ENCODE peak calls at places on chromosomes 4 and X, in eight cellular contexts. J, E, T, G, H, S, Y and W are unnamed samples.

GRCh38 chr4:42306221-42307109 is 90.8 kb upstream of the SHISA3 start:
- DNase-seq in Y (peak; percentile 59), S (peak; percentile 48), E (no peak), T (no peak), G (peak; percentile 66), H (no peak), J (no peak), W (peak; percentile 67)

GRCh38 chrX:40058719-40059118 is 39.0 kb downstream of the BCOR start:
- DNase-seq in H (no peak), T (no peak), E (no peak), S (no peak), J (peak; percentile 55), G (no peak), Y (no peak), W (no peak)

GRCh38 chr4:113815826-113816225 is 54.3 kb upstream of the CAMK2D start:
- DNase-seq in S (no peak), Y (no peak), G (no peak), T (no peak), H (no peak), J (no peak), E (no peak), W (no peak)

GRCh38 chrX:133185119-133185518 is 33.0 kb downstream of the TFDP3 start:
- DNase-seq in J (peak; percentile 32), T (no peak), G (no peak), S (no peak), Y (no peak), H (no peak), E (no peak), W (no peak)

GRCh38 chrX:10444204-10444603 is 176.2 kb downstream of the MID1 start:
- DNase-seq in T (no peak), J (no peak), S (peak; percentile 18), G (no peak), Y (no peak), H (no peak), E (no peak), W (no peak)

GRCh38 chr4:7429601-7430078 is 5.1 kb downstream of the PSAPL1 start:
- DNase-seq in T (no peak), E (no peak), Y (peak; percentile 54), S (no peak), H (no peak), G (no peak), J (no peak), W (no peak)

GRCh38 chrX:11190745-11191510 is 79.8 kb downstream of the HCCS start:
- DNase-seq in G (no peak), S (no peak), H (no peak), J (peak; percentile 16), E (no peak), Y (no peak), T (no peak), W (no peak)

GRCh38 chr4:6634746-6635145 is 5.7 kb upstream of the MRFAP1 start:
- DNase-seq in H (no peak), S (no peak), T (no peak), J (no peak), Y (no peak), G (no peak), E (no peak), W (no peak)

GRCh38 chrX:154013614-154014360 is 5.9 kb downstream of the IRAK1 start:
- DNase-seq in E (peak; percentile 52), G (peak; percentile 71), T (peak; percentile 60), H (peak; percentile 55), S (peak; percentile 38), J (peak; percentile 56), Y (peak; percentile 81), W (peak; percentile 62)

GRCh38 chr4:43855283-43855682 is 593.3 kb downstream of the KCTD8 start:
- DNase-seq in S (no peak), J (no peak), E (no peak), Y (no peak), T (no peak), H (no peak), G (no peak), W (no peak)

GRCh38 chrX:153685751-153686676 is 1.7 kb upstream of the SLC6A8 start:
- DNase-seq in T (no peak), S (no peak), Y (no peak), J (no peak), H (no peak), E (no peak), G (peak; percentile 53), W (no peak)

GRCh38 chr4:186726440-186727148 is 2.9 kb upstream of the FAT1 start:
- DNase-seq in S (peak; percentile 61), Y (peak; percentile 83), E (no peak), T (peak; percentile 89), H (peak; percentile 79), J (peak; percentile 93), G (peak; percentile 70), W (peak; percentile 74)

GRCh38 chr4:211033-211511 is 86.8 kb downstream of the ZNF718 start:
- DNase-seq in S (no peak), Y (no peak), E (peak; percentile 31), G (no peak), H (no peak), J (no peak), T (no peak), W (no peak)

GRCh38 chrX:120647127-120647526 is 17.3 kb upstream of the C1GALT1C1 start:
- DNase-seq in T (no peak), H (no peak), S (no peak), E (no peak), J (no peak), G (no peak), Y (no peak), W (no peak)

GRCh38 chrX:119654112-119654531 is 38.8 kb downstream of the SEPTIN6 start:
- DNase-seq in T (peak; percentile 34), Y (no peak), G (peak; percentile 65), S (peak; percentile 87), H (no peak), J (peak; percentile 62), E (no peak), W (no peak)

GRCh38 chr4:139560396-139561084 is 4.5 kb upstream of the SETD7 start:
- DNase-seq in G (no peak), E (peak; percentile 86), H (peak; percentile 26), Y (no peak), T (peak; percentile 40), J (no peak), S (no peak), W (no peak)

GRCh38 chrX:53594354-53594753 is 92.2 kb downstream of the HUWE1 start:
- DNase-seq in G (no peak), E (no peak), H (no peak), S (peak; percentile 10), Y (no peak), J (no peak), T (no peak), W (no peak)

GRCh38 chr4:127781303-127782024 is 658 bp upstream of the HSPA4L start:
- DNase-seq in Y (peak; percentile 87), H (no peak), G (peak; percentile 70), E (no peak), J (peak; percentile 72), T (no peak), S (peak; percentile 32), W (peak; percentile 66)

GRCh38 chr4:73507541-73507940 is 26.0 kb downstream of the AFM start:
- DNase-seq in G (no peak), Y (no peak), T (no peak), H (no peak), E (no peak), J (no peak), S (no peak), W (no peak)

GRCh38 chrX:120517936-120518335 is 42.8 kb downstream of the CUL4B start:
- DNase-seq in E (no peak), G (no peak), S (peak; percentile 83), J (no peak), T (no peak), Y (no peak), H (no peak), W (no peak)

GRCh38 chrX:134377537-134377936 is 82.4 kb upstream of the HPRT1 start:
- DNase-seq in T (peak; percentile 11), E (peak; percentile 68), Y (no peak), H (no peak), S (peak; percentile 54), J (peak; percentile 34), G (no peak), W (no peak)

GRCh38 chrX:131405497-131405896 is 116.4 kb upstream of the IGSF1 start:
- DNase-seq in G (no peak), S (no peak), J (no peak), T (no peak), Y (no peak), E (no peak), H (no peak), W (no peak)
- TF ChIP-seq CTCF in G (no peak), S (no peak), J (no peak), T (peak; percentile 25), Y (no peak), E (no peak), H (no peak), W (no peak)

DNA sequence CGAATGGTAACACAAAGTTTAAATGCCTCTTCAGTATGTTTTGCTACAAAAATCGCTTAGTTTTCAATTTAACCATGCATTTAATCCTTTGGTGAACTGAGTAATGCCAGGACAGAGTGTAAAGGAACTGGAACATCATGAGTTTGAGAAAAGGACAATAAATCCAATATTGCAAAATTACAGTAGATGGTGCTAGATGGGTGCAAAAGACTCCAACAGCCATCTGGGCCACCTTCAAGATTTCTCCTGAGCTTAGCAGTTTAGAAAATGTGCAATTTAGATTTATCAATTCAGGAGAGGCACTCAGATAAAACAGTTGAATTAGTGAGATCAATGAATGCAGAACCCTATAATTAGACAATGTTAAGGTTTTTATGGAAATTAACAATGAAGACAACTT is 33.2 kb upstream of the MID1IP1 start:
- DNase-seq in H (no peak), S (peak; percentile 45), J (peak; percentile 19), E (peak; percentile 33), T (no peak), Y (no peak), G (no peak), W (no peak)
- TF ChIP-seq CTCF in H (no peak), S (peak; percentile 47), J (peak; percentile 51), E (peak; percentile 70), T (no peak), Y (no peak), G (peak; percentile 46), W (no peak)

DNA sequence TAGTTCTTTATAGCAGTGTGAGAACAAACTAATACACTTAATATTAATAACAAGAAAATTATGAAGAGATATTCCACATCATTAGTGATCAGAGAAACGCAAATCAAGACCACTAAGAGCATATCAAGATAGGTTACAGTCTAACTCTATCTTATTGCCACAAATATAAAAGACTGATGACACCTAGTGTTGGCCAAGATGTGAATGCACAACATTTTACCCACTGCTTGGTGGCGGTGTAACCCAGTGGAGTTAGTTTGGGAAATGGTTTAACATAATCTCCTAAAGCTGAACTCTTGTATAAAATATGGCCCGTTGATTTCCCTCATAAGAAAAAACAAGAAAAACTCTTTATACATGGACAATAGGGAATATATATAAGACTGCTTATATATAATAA is 92.4 kb downstream of the SLITRK2 start:
- DNase-seq in H (no peak), Y (no peak), T (no peak), E (no peak), G (no peak), J (no peak), S (no peak), W (no peak)
- TF ChIP-seq CTCF in H (no peak), Y (no peak), T (no peak), E (no peak), G (no peak), J (no peak), S (no peak), W (no peak)

DNA sequence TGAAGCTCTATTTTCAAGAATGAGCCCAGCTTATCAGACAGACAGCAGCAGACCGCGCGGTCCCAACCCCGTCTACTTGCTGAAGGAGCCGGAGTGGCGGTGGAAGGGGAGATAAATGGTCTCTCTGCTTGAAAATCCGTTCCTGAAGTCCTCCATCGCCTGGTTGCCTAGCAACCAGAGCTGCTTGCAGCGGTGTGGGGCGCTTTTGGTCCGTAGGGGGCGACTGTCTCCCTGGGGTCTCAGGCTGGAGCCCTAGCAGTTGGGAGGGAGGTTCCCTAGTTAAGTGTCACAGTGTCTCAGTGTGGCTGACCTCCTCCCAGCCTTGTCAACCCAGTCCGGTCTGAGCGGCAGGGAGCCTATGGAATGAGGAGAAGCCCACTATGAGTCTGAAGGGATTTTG is 8.3 kb upstream of the DLG3 start:
- DNase-seq in H (peak; percentile 59), S (peak; percentile 8), G (no peak), T (peak; percentile 45), Y (no peak), J (no peak), E (peak; percentile 25), W (peak; percentile 32)
- TF ChIP-seq CTCF in H (no peak), S (peak; percentile 1), G (no peak), T (peak; percentile 7), Y (no peak), J (no peak), E (peak; percentile 39), W (no peak)